ENCODE peak calls at places on chromosomes 13 and 19, in eight cellular contexts. One of them, this sample, is unnamed.

GRCh38 chr19:13881692-13882418 is 4.9 kb downstream of the NANOS3 start:
- DNase-seq in cardiac muscle cell: no peak
- DNase-seq in activated B cell treated with CpG ODN at 0.5 μM for 24 hours: no peak
- DNase-seq in HFFc6: peak; percentile 38
- DNase-seq in progenitor cell of endocrine pancreas: no peak
- DNase-seq in tibial artery: no peak
- DNase-seq in endodermal cell: no peak
- DNase-seq in cardiac fibroblast: peak; percentile 42
- DNase-seq in this sample: no peak

GRCh38 chr19:29967623-29968022 is 25.6 kb downstream of the URI1 start:
- DNase-seq in cardiac muscle cell: no peak
- DNase-seq in activated B cell treated with CpG ODN at 0.5 μM for 24 hours: no peak
- DNase-seq in HFFc6: no peak
- DNase-seq in progenitor cell of endocrine pancreas: no peak
- DNase-seq in tibial artery: no peak
- DNase-seq in endodermal cell: no peak
- DNase-seq in cardiac fibroblast: peak; percentile 63
- DNase-seq in this sample: no peak

GRCh38 chr13:95275322-95276118 is 25.7 kb downstream of the ABCC4 start:
- DNase-seq in cardiac muscle cell: no peak
- DNase-seq in activated B cell treated with CpG ODN at 0.5 μM for 24 hours: no peak
- DNase-seq in HFFc6: peak; percentile 45
- DNase-seq in progenitor cell of endocrine pancreas: no peak
- DNase-seq in tibial artery: no peak
- DNase-seq in endodermal cell: no peak
- DNase-seq in cardiac fibroblast: no peak
- DNase-seq in this sample: no peak

GRCh38 chr13:73025212-73026012 is 33.4 kb upstream of the KLF5 start:
- DNase-seq in cardiac muscle cell: no peak
- DNase-seq in activated B cell treated with CpG ODN at 0.5 μM for 24 hours: no peak
- DNase-seq in HFFc6: no peak
- DNase-seq in progenitor cell of endocrine pancreas: no peak
- DNase-seq in tibial artery: no peak
- DNase-seq in endodermal cell: no peak
- DNase-seq in cardiac fibroblast: peak; percentile 45
- DNase-seq in this sample: no peak

GRCh38 chr19:44846455-44847143 is 502 bp downstream of the NECTIN2 start:
- DNase-seq in cardiac muscle cell: peak; percentile 76
- DNase-seq in activated B cell treated with CpG ODN at 0.5 μM for 24 hours: no peak
- DNase-seq in HFFc6: no peak
- DNase-seq in progenitor cell of endocrine pancreas: peak; percentile 62
- DNase-seq in tibial artery: no peak
- DNase-seq in endodermal cell: peak; percentile 96
- DNase-seq in cardiac fibroblast: peak; percentile 23
- DNase-seq in this sample: no peak

GRCh38 chr13:82947121-82948077 is 934.9 kb downstream of the SLITRK1 start:
- DNase-seq in cardiac muscle cell: no peak
- DNase-seq in activated B cell treated with CpG ODN at 0.5 μM for 24 hours: no peak
- DNase-seq in HFFc6: peak; percentile 21
- DNase-seq in progenitor cell of endocrine pancreas: no peak
- DNase-seq in tibial artery: no peak
- DNase-seq in endodermal cell: no peak
- DNase-seq in cardiac fibroblast: no peak
- DNase-seq in this sample: no peak

GRCh38 chr19:32035611-32036010 is 309.8 kb upstream of the ZNF507 start:
- DNase-seq in cardiac muscle cell: no peak
- DNase-seq in activated B cell treated with CpG ODN at 0.5 μM for 24 hours: no peak
- DNase-seq in HFFc6: no peak
- DNase-seq in progenitor cell of endocrine pancreas: no peak
- DNase-seq in tibial artery: no peak
- DNase-seq in endodermal cell: no peak
- DNase-seq in cardiac fibroblast: no peak
- DNase-seq in this sample: no peak

GRCh38 chr13:99981115-99982020 is at the start of gene ZIC2:
- DNase-seq in cardiac muscle cell: peak; percentile 69
- DNase-seq in activated B cell treated with CpG ODN at 0.5 μM for 24 hours: no peak
- DNase-seq in HFFc6: peak; percentile 11
- DNase-seq in progenitor cell of endocrine pancreas: no peak
- DNase-seq in tibial artery: no peak
- DNase-seq in endodermal cell: peak; percentile 95
- DNase-seq in cardiac fibroblast: no peak
- DNase-seq in this sample: peak; percentile 95

GRCh38 chr13:76231522-76232167 is 595.5 kb downstream of the LMO7 start:
- DNase-seq in cardiac muscle cell: no peak
- DNase-seq in activated B cell treated with CpG ODN at 0.5 μM for 24 hours: no peak
- DNase-seq in HFFc6: no peak
- DNase-seq in progenitor cell of endocrine pancreas: no peak
- DNase-seq in tibial artery: no peak
- DNase-seq in endodermal cell: peak; percentile 52
- DNase-seq in cardiac fibroblast: no peak
- DNase-seq in this sample: no peak

GRCh38 chr13:99281811-99282263 is 23.7 kb upstream of the GPR18 start:
- DNase-seq in cardiac muscle cell: no peak
- DNase-seq in activated B cell treated with CpG ODN at 0.5 μM for 24 hours: peak; percentile 46
- DNase-seq in HFFc6: no peak
- DNase-seq in progenitor cell of endocrine pancreas: no peak
- DNase-seq in tibial artery: peak; percentile 85
- DNase-seq in endodermal cell: no peak
- DNase-seq in cardiac fibroblast: no peak
- DNase-seq in this sample: no peak

GRCh38 chr13:104586010-104586746 is 1520.0 kb upstream of the SLC10A2 start:
- DNase-seq in cardiac muscle cell: no peak
- DNase-seq in activated B cell treated with CpG ODN at 0.5 μM for 24 hours: no peak
- DNase-seq in HFFc6: no peak
- DNase-seq in progenitor cell of endocrine pancreas: no peak
- DNase-seq in tibial artery: no peak
- DNase-seq in endodermal cell: no peak
- DNase-seq in cardiac fibroblast: peak; percentile 76
- DNase-seq in this sample: no peak

GRCh38 chr19:50794778-50795664 is 4.8 kb downstream of the ACP4 start:
- DNase-seq in cardiac muscle cell: no peak
- DNase-seq in activated B cell treated with CpG ODN at 0.5 μM for 24 hours: no peak
- DNase-seq in HFFc6: no peak
- DNase-seq in progenitor cell of endocrine pancreas: no peak
- DNase-seq in tibial artery: no peak
- DNase-seq in endodermal cell: peak; percentile 84
- DNase-seq in cardiac fibroblast: no peak
- DNase-seq in this sample: no peak

GRCh38 chr13:19794552-19795143 is 11.9 kb upstream of the PSPC1 start:
- DNase-seq in cardiac muscle cell: no peak
- DNase-seq in activated B cell treated with CpG ODN at 0.5 μM for 24 hours: no peak
- DNase-seq in HFFc6: no peak
- DNase-seq in progenitor cell of endocrine pancreas: peak; percentile 10
- DNase-seq in tibial artery: no peak
- DNase-seq in endodermal cell: peak; percentile 63
- DNase-seq in cardiac fibroblast: no peak
- DNase-seq in this sample: peak; percentile 2

DNA sequence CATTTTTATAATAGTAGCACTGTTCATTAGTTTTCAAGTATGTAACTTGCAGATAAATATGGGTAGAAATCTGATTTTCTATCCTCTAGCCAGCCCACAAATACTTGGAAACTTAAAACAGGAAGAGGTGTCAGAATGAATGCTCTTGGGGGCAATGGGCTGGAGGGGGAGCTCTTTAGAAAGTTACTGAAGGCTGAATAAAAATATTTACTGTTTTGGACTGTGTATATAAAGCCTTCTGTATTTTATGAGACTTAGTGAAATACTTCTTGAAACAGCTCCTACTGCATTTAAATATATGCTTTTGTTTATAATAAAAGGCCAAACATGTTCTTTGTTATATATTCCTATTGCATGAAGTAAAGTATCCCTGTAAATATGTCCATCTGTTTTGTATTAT is 138.8 kb downstream of the RGCC start:
- DNase-seq in cardiac muscle cell: no peak
- DNase-seq in activated B cell treated with CpG ODN at 0.5 μM for 24 hours: no peak
- DNase-seq in HFFc6: no peak
- DNase-seq in progenitor cell of endocrine pancreas: no peak
- DNase-seq in tibial artery: no peak
- DNase-seq in endodermal cell: no peak
- DNase-seq in cardiac fibroblast: peak; percentile 57
- DNase-seq in this sample: no peak
- TF ChIP-seq CTCF in cardiac muscle cell: peak; percentile 32
- TF ChIP-seq CTCF in activated B cell treated with CpG ODN at 0.5 μM for 24 hours: no peak
- TF ChIP-seq CTCF in HFFc6: peak; percentile 36
- TF ChIP-seq CTCF in progenitor cell of endocrine pancreas: no peak
- TF ChIP-seq CTCF in tibial artery: no peak
- TF ChIP-seq CTCF in endodermal cell: peak; percentile 34
- TF ChIP-seq CTCF in cardiac fibroblast: peak; percentile 27
- TF ChIP-seq CTCF in this sample: peak; percentile 54

GRCh38 chr19:35744688-35745327 is 410 bp downstream of the U2AF1L4 start:
- DNase-seq in cardiac muscle cell: peak; percentile 99
- DNase-seq in activated B cell treated with CpG ODN at 0.5 μM for 24 hours: peak; percentile 83
- DNase-seq in HFFc6: peak; percentile 93
- DNase-seq in progenitor cell of endocrine pancreas: peak; percentile 88
- DNase-seq in tibial artery: peak; percentile 98
- DNase-seq in endodermal cell: peak; percentile 98
- DNase-seq in cardiac fibroblast: peak; percentile 97
- DNase-seq in this sample: peak; percentile 97
- TF ChIP-seq CTCF in cardiac muscle cell: peak; percentile 64
- TF ChIP-seq CTCF in activated B cell treated with CpG ODN at 0.5 μM for 24 hours: no peak
- TF ChIP-seq CTCF in HFFc6: peak; percentile 65
- TF ChIP-seq CTCF in progenitor cell of endocrine pancreas: peak; percentile 48
- TF ChIP-seq CTCF in tibial artery: peak; percentile 43
- TF ChIP-seq CTCF in endodermal cell: peak; percentile 65
- TF ChIP-seq CTCF in cardiac fibroblast: peak; percentile 48
- TF ChIP-seq CTCF in this sample: peak; percentile 77

DNA sequence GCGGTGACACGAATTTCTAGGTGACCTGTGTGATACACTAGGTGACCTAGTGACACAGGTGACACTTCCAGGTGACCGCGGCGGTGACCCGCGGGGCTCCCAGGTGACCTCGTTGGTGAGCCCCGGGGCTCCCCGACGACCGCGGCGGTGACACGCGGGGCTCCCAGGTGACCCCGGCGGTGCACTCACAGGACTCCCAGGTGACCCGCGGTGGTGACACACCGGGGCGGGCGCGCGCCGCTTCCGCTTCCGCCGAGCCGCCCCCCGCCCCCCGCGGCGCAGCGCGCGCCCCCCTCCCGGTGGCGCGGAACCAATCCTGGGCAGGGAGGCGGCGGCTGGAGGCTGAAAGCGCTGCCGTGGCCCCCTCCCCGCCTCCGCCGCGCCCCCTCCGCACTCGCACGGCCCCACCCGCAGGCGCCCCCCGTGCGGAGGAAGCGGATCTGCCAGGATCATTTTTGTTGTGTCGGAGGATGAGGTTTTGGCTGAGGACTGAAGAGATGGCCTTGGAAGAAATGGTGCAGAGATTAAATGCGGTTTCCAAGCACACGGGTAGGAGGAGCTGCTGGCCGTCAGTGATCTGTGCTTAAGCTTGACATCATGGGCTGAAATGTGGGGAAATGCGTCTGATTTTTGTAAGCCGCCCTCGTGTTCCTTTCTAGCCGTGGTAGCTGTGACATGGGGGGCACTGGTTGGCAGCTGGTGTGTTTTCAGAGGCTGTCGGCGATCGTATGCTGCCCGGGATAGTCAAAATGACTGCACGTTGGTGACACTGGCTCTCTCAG is at the start of gene MCF2L:
- DNase-seq in cardiac muscle cell: peak; percentile 56
- DNase-seq in activated B cell treated with CpG ODN at 0.5 μM for 24 hours: peak; percentile 52
- DNase-seq in HFFc6: no peak
- DNase-seq in progenitor cell of endocrine pancreas: no peak
- DNase-seq in tibial artery: peak; percentile 53
- DNase-seq in endodermal cell: peak; percentile 83
- DNase-seq in cardiac fibroblast: peak; percentile 42
- DNase-seq in this sample: peak; percentile 77
- TF ChIP-seq CTCF in cardiac muscle cell: peak; percentile 19
- TF ChIP-seq CTCF in activated B cell treated with CpG ODN at 0.5 μM for 24 hours: no peak
- TF ChIP-seq CTCF in HFFc6: no peak
- TF ChIP-seq CTCF in progenitor cell of endocrine pancreas: peak; percentile 30
- TF ChIP-seq CTCF in tibial artery: no peak
- TF ChIP-seq CTCF in endodermal cell: peak; percentile 55
- TF ChIP-seq CTCF in cardiac fibroblast: peak; percentile 14
- TF ChIP-seq CTCF in this sample: peak; percentile 71

GRCh38 chr13:44302233-44302632 is 71.4 kb upstream of the SERP2 start:
- DNase-seq in cardiac muscle cell: no peak
- DNase-seq in activated B cell treated with CpG ODN at 0.5 μM for 24 hours: no peak
- DNase-seq in HFFc6: no peak
- DNase-seq in progenitor cell of endocrine pancreas: no peak
- DNase-seq in tibial artery: no peak
- DNase-seq in endodermal cell: no peak
- DNase-seq in cardiac fibroblast: peak; percentile 63
- DNase-seq in this sample: no peak
- TF ChIP-seq CTCF in cardiac muscle cell: no peak
- TF ChIP-seq CTCF in activated B cell treated with CpG ODN at 0.5 μM for 24 hours: no peak
- TF ChIP-seq CTCF in HFFc6: no peak
- TF ChIP-seq CTCF in progenitor cell of endocrine pancreas: no peak
- TF ChIP-seq CTCF in tibial artery: no peak
- TF ChIP-seq CTCF in endodermal cell: no peak
- TF ChIP-seq CTCF in cardiac fibroblast: no peak
- TF ChIP-seq CTCF in this sample: no peak

GRCh38 chr13:55999709-56000108 is 1141.0 kb upstream of the PRR20A start:
- DNase-seq in cardiac muscle cell: peak; percentile 35
- DNase-seq in activated B cell treated with CpG ODN at 0.5 μM for 24 hours: no peak
- DNase-seq in HFFc6: no peak
- DNase-seq in progenitor cell of endocrine pancreas: no peak
- DNase-seq in tibial artery: no peak
- DNase-seq in endodermal cell: peak; percentile 71
- DNase-seq in cardiac fibroblast: no peak
- DNase-seq in this sample: no peak
- TF ChIP-seq CTCF in cardiac muscle cell: no peak
- TF ChIP-seq CTCF in activated B cell treated with CpG ODN at 0.5 μM for 24 hours: no peak
- TF ChIP-seq CTCF in HFFc6: no peak
- TF ChIP-seq CTCF in progenitor cell of endocrine pancreas: peak; percentile 31
- TF ChIP-seq CTCF in tibial artery: no peak
- TF ChIP-seq CTCF in endodermal cell: peak; percentile 74
- TF ChIP-seq CTCF in cardiac fibroblast: no peak
- TF ChIP-seq CTCF in this sample: no peak

GRCh38 chr19:46015961-46016425 is 6.9 kb downstream of the PGLYRP1 start:
- DNase-seq in cardiac muscle cell: peak; percentile 28
- DNase-seq in activated B cell treated with CpG ODN at 0.5 μM for 24 hours: peak; percentile 40
- DNase-seq in HFFc6: no peak
- DNase-seq in progenitor cell of endocrine pancreas: no peak
- DNase-seq in tibial artery: no peak
- DNase-seq in endodermal cell: peak; percentile 70
- DNase-seq in cardiac fibroblast: no peak
- DNase-seq in this sample: no peak

GRCh38 chr19:46017095-46017429 is 5.8 kb downstream of the PGLYRP1 start:
- DNase-seq in cardiac muscle cell: no peak
- DNase-seq in activated B cell treated with CpG ODN at 0.5 μM for 24 hours: no peak
- DNase-seq in HFFc6: no peak
- DNase-seq in progenitor cell of endocrine pancreas: no peak
- DNase-seq in tibial artery: no peak
- DNase-seq in endodermal cell: no peak
- DNase-seq in cardiac fibroblast: no peak
- DNase-seq in this sample: no peak

GRCh38 chr19:46014534-46014933 is 8.3 kb downstream of the PGLYRP1 start:
- DNase-seq in cardiac muscle cell: no peak
- DNase-seq in activated B cell treated with CpG ODN at 0.5 μM for 24 hours: no peak
- DNase-seq in HFFc6: no peak
- DNase-seq in progenitor cell of endocrine pancreas: no peak
- DNase-seq in tibial artery: no peak
- DNase-seq in endodermal cell: no peak
- DNase-seq in cardiac fibroblast: no peak
- DNase-seq in this sample: no peak

GRCh38 chr19:46016426-46017094 is 6.3 kb downstream of the PGLYRP1 start:
- DNase-seq in cardiac muscle cell: peak; percentile 92
- DNase-seq in activated B cell treated with CpG ODN at 0.5 μM for 24 hours: peak; percentile 74
- DNase-seq in HFFc6: peak; percentile 71
- DNase-seq in progenitor cell of endocrine pancreas: peak; percentile 81
- DNase-seq in tibial artery: peak; percentile 87
- DNase-seq in endodermal cell: peak; percentile 96
- DNase-seq in cardiac fibroblast: peak; percentile 80
- DNase-seq in this sample: no peak

GRCh38 chr19:46015080-46015960 is 7.5 kb downstream of the PGLYRP1 start:
- DNase-seq in cardiac muscle cell: peak; percentile 77
- DNase-seq in activated B cell treated with CpG ODN at 0.5 μM for 24 hours: peak; percentile 55
- DNase-seq in HFFc6: no peak
- DNase-seq in progenitor cell of endocrine pancreas: peak; percentile 50
- DNase-seq in tibial artery: no peak
- DNase-seq in endodermal cell: peak; percentile 97
- DNase-seq in cardiac fibroblast: no peak
- DNase-seq in this sample: no peak
- TF ChIP-seq CTCF in cardiac muscle cell: no peak
- TF ChIP-seq CTCF in activated B cell treated with CpG ODN at 0.5 μM for 24 hours: no peak
- TF ChIP-seq CTCF in HFFc6: no peak
- TF ChIP-seq CTCF in progenitor cell of endocrine pancreas: no peak
- TF ChIP-seq CTCF in tibial artery: no peak
- TF ChIP-seq CTCF in endodermal cell: no peak
- TF ChIP-seq CTCF in cardiac fibroblast: no peak
- TF ChIP-seq CTCF in this sample: peak; percentile 32

This sample was measured in chondrocyte.